ENCODE peak calls at places on chromosome 10, in six cellular contexts. Q, Y, L, B, G and V are unnamed samples.

GRCh38 chr10:127345231-127345965 is 149.0 kb upstream of the INSYN2A start:
- DNase-seq in B (no peak), G (no peak), Y (no peak), Q (no peak), L (no peak), V (no peak)

GRCh38 chr10:32911285-32912016 is 46.6 kb downstream of the ITGB1 start:
- DNase-seq in Y (no peak), L (no peak), Q (no peak), B (no peak), G (no peak), V (no peak)

GRCh38 chr10:62433181-62433692 is 59.1 kb downstream of the ZNF365 start:
- DNase-seq in B (peak), Q (no peak), Y (no peak), G (peak), L (no peak), V (no peak)

GRCh38 chr10:44766601-44767000 is 144.5 kb upstream of the TMEM72 start:
- DNase-seq in Y (no peak), Q (no peak), G (no peak), L (no peak), B (no peak), V (no peak)

GRCh38 chr10:29595636-29596225 is 39.0 kb downstream of the SVIL start:
- DNase-seq in Q (no peak), L (no peak), G (no peak), B (no peak), Y (no peak), V (no peak)

GRCh38 chr10:69855346-69856163 is 53.8 kb downstream of the COL13A1 start:
- DNase-seq in L (no peak), Q (no peak), B (no peak), G (no peak), Y (no peak), V (no peak)

GRCh38 chr10:44070282-44070681 is 314.6 kb downstream of the CXCL12 start:
- DNase-seq in Y (no peak), B (no peak), L (no peak), G (no peak), Q (no peak), V (no peak)

GRCh38 chr10:131018886-131019500 is 292.5 kb downstream of the TCERG1L start:
- DNase-seq in L (no peak), G (no peak), B (no peak), Y (no peak), Q (no peak), V (no peak)

GRCh38 chr10:88271736-88272135 is 311.4 kb downstream of the RNLS start:
- DNase-seq in Y (no peak), G (peak), Q (no peak), L (no peak), B (peak), V (peak)

GRCh38 chr10:60434418-60435046 is 44.9 kb upstream of the ANK3 start:
- DNase-seq in Q (no peak), B (peak), L (no peak), G (no peak), Y (peak), V (no peak)

GRCh38 chr10:48722153-48722861 is 37.6 kb downstream of the WDFY4 start:
- DNase-seq in B (no peak), Y (no peak), G (no peak), L (no peak), Q (no peak), V (no peak)

GRCh38 chr10:99370993-99371392 is 41.8 kb downstream of the CNNM1 start:
- DNase-seq in Q (no peak), Y (peak), B (no peak), G (no peak), L (no peak), V (no peak)

GRCh38 chr10:17662193-17663138 is 18.5 kb downstream of the STAM start:
- DNase-seq in B (no peak), Q (no peak), Y (no peak), L (no peak), G (no peak), V (no peak)

GRCh38 chr10:100828744-100829102 is 83.3 kb downstream of the PAX2 start:
- DNase-seq in B (no peak), Q (no peak), L (no peak), Y (peak), G (no peak), V (peak)